ENCODE peak calls at places on chromosome 17, in four cellular contexts. Y is CD4-positive, alpha-beta T cell; N is IMR-90; G is NB4. I is an unnamed sample.
A peak's percentile ranks its signal among the peaks of the same experiment; 100 is the strongest.

GRCh38 chr17:77783991-77784820 is 174.3 kb upstream of the TNRC6C start:
- DNase-seq in Y (peak; percentile 60), N (no peak), G (no peak), I (no peak)

GRCh38 chr17:73249700-73250099 is 12.0 kb downstream of the CPSF4L start:
- DNase-seq in G (no peak), Y (no peak), N (no peak), I (no peak)

GRCh38 chr17:31494259-31495048 is 103.0 kb downstream of the RAB11FIP4 start:
- DNase-seq in G (peak; percentile 87), N (no peak), Y (peak; percentile 45), I (no peak)

GRCh38 chr17:2892305-2892971 is 96.2 kb downstream of the RAP1GAP2 start:
- DNase-seq in N (peak; percentile 96), Y (no peak), G (peak; percentile 39), I (no peak)

GRCh38 chr17:55549140-55549539 is 37.9 kb upstream of the SMIM36 start:
- DNase-seq in N (no peak), Y (no peak), G (peak; percentile 43), I (no peak)

GRCh38 chr17:45391291-45391690 is 41.4 kb downstream of the ARHGAP27 start:
- DNase-seq in N (no peak), Y (no peak), G (no peak), I (no peak)

GRCh38 chr17:12613566-12613965 is 52.1 kb upstream of the MYOCD start:
- DNase-seq in Y (no peak), G (no peak), N (peak; percentile 89), I (no peak)

GRCh38 chr17:67602974-67603373 is 114.8 kb upstream of the NOL11 start:
- DNase-seq in G (peak; percentile 48), Y (peak; percentile 30), N (peak; percentile 49), I (peak; percentile 11)

GRCh38 chr17:62703776-62704380 is 76.4 kb downstream of the MRC2 start:
- DNase-seq in G (peak; percentile 74), Y (peak; percentile 46), N (peak; percentile 53), I (peak; percentile 82)

GRCh38 chr17:41625602-41626001 is 1.2 kb upstream of the KRT17 start:
- DNase-seq in Y (no peak), N (no peak), G (peak; percentile 46), I (no peak)

GRCh38 chr17:73747221-73748002 is 103.2 kb upstream of the SDK2 start:
- DNase-seq in Y (no peak), N (no peak), G (no peak), I (no peak)

GRCh38 chr17:83078378-83079339 is 750 bp upstream of the METRNL start:
- DNase-seq in N (no peak), Y (no peak), G (no peak), I (no peak)

GRCh38 chr17:43213545-43213944 is 1.9 kb downstream of the TMEM106A start:
- DNase-seq in G (no peak), N (no peak), Y (no peak), I (no peak)

GRCh38 chr17:4901648-4902344 is 1.1 kb downstream of the CHRNE start:
- DNase-seq in Y (no peak), N (no peak), G (no peak), I (no peak)

GRCh38 chr17:28871056-28871579 is 16.3 kb downstream of the ERAL1 start:
- DNase-seq in N (no peak), Y (no peak), G (no peak), I (no peak)

GRCh38 chr17:29216856-29217255 is 29.8 kb upstream of the CRYBA1 start:
- DNase-seq in G (no peak), Y (no peak), N (no peak), I (no peak)

GRCh38 chr17:31446195-31446967 is 54.9 kb downstream of the RAB11FIP4 start:
- DNase-seq in G (no peak), Y (no peak), N (no peak), I (no peak)

GRCh38 chr17:1597861-1598342 is 30.7 kb downstream of the SLC43A2 start:
- DNase-seq in N (no peak), Y (no peak), G (no peak), I (no peak)

GRCh38 chr17:7249219-7249618 is 2.3 kb downstream of the CTDNEP1 start:
- DNase-seq in Y (no peak), N (no peak), G (no peak), I (no peak)

GRCh38 chr17:68318103-68318991 is 27.1 kb downstream of the ARSG start:
- DNase-seq in N (peak; percentile 65), Y (no peak), G (peak; percentile 87), I (no peak)

GRCh38 chr17:79866791-79867190 is 27.6 kb upstream of the CBX4 start:
- DNase-seq in N (no peak), Y (no peak), G (no peak), I (no peak)

GRCh38 chr17:31492880-31493655 is 101.6 kb downstream of the RAB11FIP4 start:
- DNase-seq in G (peak; percentile 92), N (no peak), Y (peak; percentile 47), I (no peak)

GRCh38 chr17:2954898-2955445 is 108.4 kb downstream of the OR1D5 start:
- DNase-seq in N (peak; percentile 97), Y (no peak), G (peak; percentile 63), I (no peak)

GRCh38 chr17:63304704-63305261 is 141.3 kb downstream of the CYB561 start:
- DNase-seq in N (no peak), G (no peak), Y (no peak), I (no peak)

GRCh38 chr17:27430882-27431491 is 25.3 kb upstream of the KSR1 start:
- DNase-seq in G (peak; percentile 52), N (peak; percentile 51), Y (no peak), I (peak; percentile 32)
- TF ChIP-seq CTCF in G (peak; percentile 64), N (peak; percentile 70), Y (no peak), I (peak; percentile 74)

GRCh38 chr17:15083225-15083624 is 181.9 kb downstream of the PMP22 start:
- DNase-seq in G (no peak), Y (no peak), N (no peak), I (no peak)
- TF ChIP-seq CTCF in G (no peak), Y (no peak), N (no peak), I (no peak)

DNA sequence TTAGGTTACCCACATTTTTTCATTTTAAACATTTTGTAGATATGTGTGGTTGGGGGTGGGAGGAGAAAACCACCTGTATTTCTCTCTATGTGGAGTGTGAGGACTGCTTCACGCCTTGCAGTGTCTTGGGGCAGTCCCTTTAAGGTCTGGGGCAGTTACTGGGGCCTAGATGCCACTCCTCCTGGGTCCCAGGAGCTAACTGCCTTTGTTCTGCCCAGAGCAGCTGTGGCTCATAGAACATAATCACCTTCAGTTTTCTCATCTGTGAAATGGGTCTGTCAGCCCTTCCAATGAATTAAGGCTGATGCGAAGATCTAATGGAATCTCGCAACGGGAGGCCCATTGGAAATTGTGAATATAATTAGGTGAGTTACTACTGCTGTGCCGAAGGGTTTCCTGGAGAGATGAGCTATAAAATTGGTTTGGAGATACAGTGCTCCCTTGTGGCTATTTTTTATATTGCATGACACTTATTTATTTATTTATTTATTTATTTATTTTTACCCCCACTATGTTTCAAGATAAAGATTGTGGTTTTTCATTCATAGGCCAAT is 22.9 kb downstream of the DHRS7C start:
- DNase-seq in N (peak; percentile 16), Y (no peak), G (peak; percentile 53), I (no peak)
- TF ChIP-seq CTCF in N (peak; percentile 30), Y (no peak), G (peak; percentile 20), I (peak; percentile 72)

GRCh38 chr17:49903523-49903922 is 55.7 kb upstream of the TAC4 start:
- DNase-seq in Y (no peak), G (no peak), N (no peak), I (no peak)

GRCh38 chr17:49906511-49907136 is 58.8 kb upstream of the TAC4 start:
- DNase-seq in N (no peak), G (no peak), Y (no peak), I (no peak)

GRCh38 chr17:49901460-49902331 is 53.8 kb upstream of the TAC4 start:
- DNase-seq in N (no peak), Y (no peak), G (peak; percentile 46), I (peak; percentile 34)

GRCh38 chr17:49907279-49907678 is 59.4 kb upstream of the TAC4 start:
- DNase-seq in G (no peak), N (no peak), Y (no peak), I (no peak)

GRCh38 chr17:49904904-49905303 is 57.0 kb upstream of the TAC4 start:
- DNase-seq in G (no peak), Y (no peak), N (no peak), I (no peak)
- TF ChIP-seq CTCF in G (no peak), Y (no peak), N (no peak), I (no peak)

GRCh38 chr17:76351526-76352071 is 2.1 kb downstream of the PRPSAP1 start:
- DNase-seq in Y (no peak), N (no peak), G (no peak), I (no peak)

GRCh38 chr17:76354317-76354729 is 607 bp upstream of the PRPSAP1 start:
- DNase-seq in N (no peak), G (no peak), Y (no peak), I (no peak)

GRCh38 chr17:76354747-76355310 is 1.1 kb upstream of the PRPSAP1 start:
- DNase-seq in Y (no peak), N (no peak), G (peak; percentile 73), I (no peak)

GRCh38 chr17:76353004-76353598 is 615 bp downstream of the PRPSAP1 start:
- DNase-seq in N (no peak), Y (no peak), G (no peak), I (no peak)

DNA sequence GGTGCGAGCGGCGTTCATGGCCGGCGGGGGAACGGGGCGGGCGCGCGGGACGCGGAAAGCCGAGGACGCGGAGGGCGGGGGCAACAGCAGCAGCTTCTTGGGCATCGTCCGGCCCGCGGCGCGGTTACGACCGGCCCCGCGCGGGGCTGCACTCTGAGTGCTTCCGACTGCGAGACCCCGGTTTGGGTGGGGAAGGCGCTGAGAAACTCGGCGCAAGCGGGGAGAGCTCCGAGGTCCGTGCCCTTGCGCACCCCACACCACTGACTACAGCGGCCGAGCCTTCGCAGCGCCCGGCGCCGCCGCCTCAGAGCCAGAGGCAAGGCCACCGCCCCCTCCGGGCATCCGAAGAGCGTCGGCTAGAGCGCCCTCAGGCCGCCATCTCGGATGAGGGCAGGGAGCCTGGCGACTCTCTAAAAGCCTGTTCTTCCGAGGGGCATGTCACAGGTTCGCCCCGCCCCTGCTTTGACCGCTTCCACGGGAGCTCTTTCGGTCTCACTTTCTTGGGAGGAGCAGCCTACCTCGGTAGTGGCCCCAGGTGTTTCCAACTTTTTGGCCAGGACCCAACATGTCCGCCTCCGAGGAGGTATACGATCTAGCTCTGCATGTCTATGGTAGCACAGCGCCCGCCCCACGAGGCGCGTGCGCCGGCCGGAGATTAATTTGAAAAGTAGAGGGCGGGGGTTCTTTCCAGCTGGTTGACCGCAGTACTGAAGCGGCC is at the start of gene PRPSAP1:
- DNase-seq in G (peak; percentile 93), N (peak; percentile 87), Y (peak; percentile 65), I (peak; percentile 70)
- TF ChIP-seq CTCF in G (no peak), N (peak; percentile 28), Y (peak; percentile 18), I (peak; percentile 47)

GRCh38 chr17:47318197-47318918 is 5.4 kb upstream of the EFCAB13 start:
- DNase-seq in N (no peak), G (no peak), Y (no peak), I (no peak)
- TF ChIP-seq CTCF in N (no peak), G (no peak), Y (no peak), I (no peak)

I was measured in progenitor cell of endocrine pancreas.